ENCODE peak calls at places on chromosomes 5 and 9, in ten cellular contexts. One of them, this sample, is unnamed.
A peak's percentile ranks its signal among the peaks of the same experiment; 100 is the strongest.

GRCh38 chr9:133943781-133944745 is 48.1 kb downstream of the VAV2 start:
- DNase-seq in OCI-LY7: peak; percentile 49
- DNase-seq in cardiac fibroblast: no peak
- DNase-seq in BE2C: peak; percentile 93
- DNase-seq in fibroblast of lung: peak; percentile 80
- DNase-seq in GM12864: no peak
- DNase-seq in right lobe of liver: no peak
- DNase-seq in epithelial cell of esophagus: peak; percentile 41
- DNase-seq in hepatocyte: no peak
- DNase-seq in CD4-positive, alpha-beta T cell: no peak
- DNase-seq in this sample: no peak

GRCh38 chr9:88533951-88534455 is 975 bp upstream of the NXNL2 start:
- DNase-seq in OCI-LY7: no peak
- DNase-seq in cardiac fibroblast: peak; percentile 43
- DNase-seq in BE2C: no peak
- DNase-seq in fibroblast of lung: peak; percentile 67
- DNase-seq in GM12864: no peak
- DNase-seq in right lobe of liver: peak; percentile 47
- DNase-seq in epithelial cell of esophagus: peak; percentile 35
- DNase-seq in hepatocyte: peak; percentile 73
- DNase-seq in CD4-positive, alpha-beta T cell: no peak
- DNase-seq in this sample: no peak

GRCh38 chr9:69139596-69139995 is 34.5 kb upstream of the TJP2 start:
- DNase-seq in OCI-LY7: no peak
- DNase-seq in cardiac fibroblast: no peak
- DNase-seq in BE2C: no peak
- DNase-seq in fibroblast of lung: no peak
- DNase-seq in GM12864: no peak
- DNase-seq in right lobe of liver: no peak
- DNase-seq in epithelial cell of esophagus: no peak
- DNase-seq in hepatocyte: no peak
- DNase-seq in CD4-positive, alpha-beta T cell: no peak
- DNase-seq in this sample: no peak

GRCh38 chr9:110276827-110277226 is 20.5 kb upstream of the TXN start:
- DNase-seq in OCI-LY7: no peak
- DNase-seq in cardiac fibroblast: no peak
- DNase-seq in BE2C: no peak
- DNase-seq in fibroblast of lung: no peak
- DNase-seq in GM12864: no peak
- DNase-seq in right lobe of liver: no peak
- DNase-seq in epithelial cell of esophagus: no peak
- DNase-seq in hepatocyte: no peak
- DNase-seq in CD4-positive, alpha-beta T cell: no peak
- DNase-seq in this sample: no peak

GRCh38 chr9:132990781-132991180 is 12.3 kb downstream of the GFI1B start:
- DNase-seq in OCI-LY7: no peak
- DNase-seq in cardiac fibroblast: no peak
- DNase-seq in BE2C: no peak
- DNase-seq in fibroblast of lung: no peak
- DNase-seq in GM12864: no peak
- DNase-seq in right lobe of liver: no peak
- DNase-seq in epithelial cell of esophagus: no peak
- DNase-seq in hepatocyte: no peak
- DNase-seq in CD4-positive, alpha-beta T cell: no peak
- DNase-seq in this sample: no peak

GRCh38 chr9:95177617-95178016 is 139.9 kb downstream of the FANCC start:
- DNase-seq in OCI-LY7: no peak
- DNase-seq in cardiac fibroblast: no peak
- DNase-seq in BE2C: no peak
- DNase-seq in fibroblast of lung: no peak
- DNase-seq in GM12864: no peak
- DNase-seq in right lobe of liver: no peak
- DNase-seq in epithelial cell of esophagus: no peak
- DNase-seq in hepatocyte: no peak
- DNase-seq in CD4-positive, alpha-beta T cell: no peak
- DNase-seq in this sample: no peak

GRCh38 chr9:123044556-123044955 is 11.1 kb downstream of the GPR21 start:
- DNase-seq in OCI-LY7: no peak
- DNase-seq in cardiac fibroblast: peak; percentile 59
- DNase-seq in BE2C: no peak
- DNase-seq in fibroblast of lung: peak; percentile 81
- DNase-seq in GM12864: no peak
- DNase-seq in right lobe of liver: no peak
- DNase-seq in epithelial cell of esophagus: peak; percentile 70
- DNase-seq in hepatocyte: no peak
- DNase-seq in CD4-positive, alpha-beta T cell: no peak
- DNase-seq in this sample: no peak

GRCh38 chr5:82594097-82594496 is 315.9 kb upstream of the RPS23 start:
- DNase-seq in OCI-LY7: no peak
- DNase-seq in cardiac fibroblast: peak; percentile 47
- DNase-seq in BE2C: no peak
- DNase-seq in fibroblast of lung: peak; percentile 67
- DNase-seq in GM12864: no peak
- DNase-seq in right lobe of liver: no peak
- DNase-seq in epithelial cell of esophagus: peak; percentile 50
- DNase-seq in hepatocyte: peak; percentile 33
- DNase-seq in CD4-positive, alpha-beta T cell: no peak
- DNase-seq in this sample: no peak

GRCh38 chr5:35926389-35927051 is 11.9 kb downstream of the CAPSL start:
- DNase-seq in OCI-LY7: peak; percentile 80
- DNase-seq in cardiac fibroblast: peak; percentile 60
- DNase-seq in BE2C: peak; percentile 53
- DNase-seq in fibroblast of lung: peak; percentile 20
- DNase-seq in GM12864: peak; percentile 18
- DNase-seq in right lobe of liver: peak; percentile 53
- DNase-seq in epithelial cell of esophagus: peak; percentile 54
- DNase-seq in hepatocyte: peak; percentile 80
- DNase-seq in CD4-positive, alpha-beta T cell: peak; percentile 30
- DNase-seq in this sample: peak; percentile 62

GRCh38 chr5:87404359-87404758 is 8.4 kb downstream of the CCNH start:
- DNase-seq in OCI-LY7: no peak
- DNase-seq in cardiac fibroblast: no peak
- DNase-seq in BE2C: no peak
- DNase-seq in fibroblast of lung: no peak
- DNase-seq in GM12864: no peak
- DNase-seq in right lobe of liver: no peak
- DNase-seq in epithelial cell of esophagus: no peak
- DNase-seq in hepatocyte: no peak
- DNase-seq in CD4-positive, alpha-beta T cell: no peak
- DNase-seq in this sample: no peak

GRCh38 chr5:160213537-160213936 is 15.8 kb upstream of the FABP6 start:
- DNase-seq in OCI-LY7: peak; percentile 32
- DNase-seq in cardiac fibroblast: no peak
- DNase-seq in BE2C: peak; percentile 63
- DNase-seq in fibroblast of lung: peak; percentile 22
- DNase-seq in GM12864: no peak
- DNase-seq in right lobe of liver: no peak
- DNase-seq in epithelial cell of esophagus: peak; percentile 43
- DNase-seq in hepatocyte: no peak
- DNase-seq in CD4-positive, alpha-beta T cell: no peak
- DNase-seq in this sample: no peak

GRCh38 chr9:36426945-36427344 is 26.9 kb upstream of the RNF38 start:
- DNase-seq in OCI-LY7: no peak
- DNase-seq in cardiac fibroblast: peak; percentile 16
- DNase-seq in BE2C: no peak
- DNase-seq in fibroblast of lung: no peak
- DNase-seq in GM12864: no peak
- DNase-seq in right lobe of liver: no peak
- DNase-seq in epithelial cell of esophagus: no peak
- DNase-seq in hepatocyte: no peak
- DNase-seq in CD4-positive, alpha-beta T cell: no peak
- DNase-seq in this sample: no peak

GRCh38 chr5:127838661-127839060 is 135.5 kb downstream of the CCDC192 start:
- DNase-seq in OCI-LY7: no peak
- DNase-seq in cardiac fibroblast: peak; percentile 39
- DNase-seq in BE2C: no peak
- DNase-seq in fibroblast of lung: peak; percentile 39
- DNase-seq in GM12864: no peak
- DNase-seq in right lobe of liver: no peak
- DNase-seq in epithelial cell of esophagus: peak; percentile 63
- DNase-seq in hepatocyte: peak; percentile 46
- DNase-seq in CD4-positive, alpha-beta T cell: no peak
- DNase-seq in this sample: no peak

GRCh38 chr9:79026311-79026710 is 545.5 kb upstream of the TLE4 start:
- DNase-seq in OCI-LY7: no peak
- DNase-seq in cardiac fibroblast: no peak
- DNase-seq in BE2C: no peak
- DNase-seq in fibroblast of lung: peak; percentile 34
- DNase-seq in GM12864: peak; percentile 36
- DNase-seq in right lobe of liver: no peak
- DNase-seq in epithelial cell of esophagus: peak; percentile 95
- DNase-seq in hepatocyte: no peak
- DNase-seq in CD4-positive, alpha-beta T cell: no peak
- DNase-seq in this sample: no peak

GRCh38 chr5:101897914-101898313 is 398.2 kb downstream of the SLCO4C1 start:
- DNase-seq in OCI-LY7: peak; percentile 33
- DNase-seq in cardiac fibroblast: no peak
- DNase-seq in BE2C: peak; percentile 75
- DNase-seq in fibroblast of lung: no peak
- DNase-seq in GM12864: no peak
- DNase-seq in right lobe of liver: no peak
- DNase-seq in epithelial cell of esophagus: no peak
- DNase-seq in hepatocyte: no peak
- DNase-seq in CD4-positive, alpha-beta T cell: no peak
- DNase-seq in this sample: no peak

DNA sequence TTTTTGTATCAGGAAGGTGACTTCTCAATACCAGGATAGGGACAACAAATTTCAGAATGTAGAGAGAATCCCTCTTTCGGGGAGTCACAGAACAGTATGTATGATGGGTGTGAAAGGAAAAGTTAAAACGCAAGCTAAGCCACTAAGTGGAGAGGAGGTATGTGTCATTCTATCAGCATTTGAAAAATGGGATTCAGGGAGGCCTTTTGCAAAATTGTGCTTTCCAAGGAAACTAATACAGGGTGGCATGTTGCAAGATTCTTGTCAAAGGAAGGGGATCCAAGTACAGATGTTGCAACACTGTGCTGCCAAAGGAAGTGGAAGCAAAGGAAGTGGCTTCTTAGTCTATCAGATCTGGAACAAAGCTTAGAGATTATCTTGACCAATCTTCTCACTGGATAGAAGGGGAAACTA is 12.6 kb upstream of the TNIP1 start:
- DNase-seq in OCI-LY7: no peak
- DNase-seq in cardiac fibroblast: peak; percentile 94
- DNase-seq in BE2C: no peak
- DNase-seq in fibroblast of lung: peak; percentile 93
- DNase-seq in GM12864: no peak
- DNase-seq in right lobe of liver: no peak
- DNase-seq in epithelial cell of esophagus: peak; percentile 91
- DNase-seq in hepatocyte: peak; percentile 57
- DNase-seq in CD4-positive, alpha-beta T cell: no peak
- DNase-seq in this sample: no peak
- TF ChIP-seq CTCF in OCI-LY7: no peak
- TF ChIP-seq CTCF in cardiac fibroblast: no peak
- TF ChIP-seq CTCF in BE2C: no peak
- TF ChIP-seq CTCF in fibroblast of lung: no peak
- TF ChIP-seq CTCF in GM12864: peak; percentile 11
- TF ChIP-seq CTCF in right lobe of liver: no peak
- TF ChIP-seq CTCF in epithelial cell of esophagus: no peak
- TF ChIP-seq CTCF in hepatocyte: no peak
- TF ChIP-seq CTCF in CD4-positive, alpha-beta T cell: no peak
- TF ChIP-seq CTCF in this sample: no peak

DNA sequence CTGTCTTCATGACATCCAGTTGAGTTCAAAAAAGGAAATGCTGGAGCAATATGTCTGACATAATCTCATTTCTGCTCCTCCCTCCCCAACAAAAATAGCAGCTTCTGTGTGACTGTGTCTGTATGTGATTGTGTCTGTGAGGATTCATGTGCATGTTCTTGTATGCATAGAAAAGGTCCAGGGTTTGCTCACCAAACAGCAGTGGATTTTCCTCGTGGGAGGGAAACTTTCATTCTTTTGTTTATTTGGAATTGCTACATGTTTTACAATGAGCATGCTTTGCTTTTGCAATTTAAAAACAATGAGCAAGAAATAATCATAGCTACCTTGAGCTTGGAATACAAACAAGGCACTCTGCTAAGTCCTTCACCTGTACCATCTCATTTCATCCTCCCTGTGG is 15.0 kb downstream of the ADAM19 start:
- DNase-seq in OCI-LY7: no peak
- DNase-seq in cardiac fibroblast: no peak
- DNase-seq in BE2C: no peak
- DNase-seq in fibroblast of lung: no peak
- DNase-seq in GM12864: no peak
- DNase-seq in right lobe of liver: no peak
- DNase-seq in epithelial cell of esophagus: peak; percentile 38
- DNase-seq in hepatocyte: no peak
- DNase-seq in CD4-positive, alpha-beta T cell: no peak
- DNase-seq in this sample: no peak
- TF ChIP-seq CTCF in OCI-LY7: no peak
- TF ChIP-seq CTCF in cardiac fibroblast: no peak
- TF ChIP-seq CTCF in BE2C: no peak
- TF ChIP-seq CTCF in fibroblast of lung: no peak
- TF ChIP-seq CTCF in GM12864: no peak
- TF ChIP-seq CTCF in right lobe of liver: no peak
- TF ChIP-seq CTCF in epithelial cell of esophagus: no peak
- TF ChIP-seq CTCF in hepatocyte: no peak
- TF ChIP-seq CTCF in CD4-positive, alpha-beta T cell: no peak
- TF ChIP-seq CTCF in this sample: no peak

GRCh38 chr5:16884595-16884994 is 51.5 kb downstream of the MYO10 start:
- DNase-seq in OCI-LY7: no peak
- DNase-seq in cardiac fibroblast: no peak
- DNase-seq in BE2C: no peak
- DNase-seq in fibroblast of lung: no peak
- DNase-seq in GM12864: no peak
- DNase-seq in right lobe of liver: no peak
- DNase-seq in epithelial cell of esophagus: peak; percentile 76
- DNase-seq in hepatocyte: no peak
- DNase-seq in CD4-positive, alpha-beta T cell: no peak
- DNase-seq in this sample: no peak
- TF ChIP-seq CTCF in OCI-LY7: no peak
- TF ChIP-seq CTCF in cardiac fibroblast: no peak
- TF ChIP-seq CTCF in BE2C: no peak
- TF ChIP-seq CTCF in fibroblast of lung: no peak
- TF ChIP-seq CTCF in GM12864: no peak
- TF ChIP-seq CTCF in right lobe of liver: no peak
- TF ChIP-seq CTCF in epithelial cell of esophagus: no peak
- TF ChIP-seq CTCF in hepatocyte: no peak
- TF ChIP-seq CTCF in CD4-positive, alpha-beta T cell: no peak
- TF ChIP-seq CTCF in this sample: no peak

DNA sequence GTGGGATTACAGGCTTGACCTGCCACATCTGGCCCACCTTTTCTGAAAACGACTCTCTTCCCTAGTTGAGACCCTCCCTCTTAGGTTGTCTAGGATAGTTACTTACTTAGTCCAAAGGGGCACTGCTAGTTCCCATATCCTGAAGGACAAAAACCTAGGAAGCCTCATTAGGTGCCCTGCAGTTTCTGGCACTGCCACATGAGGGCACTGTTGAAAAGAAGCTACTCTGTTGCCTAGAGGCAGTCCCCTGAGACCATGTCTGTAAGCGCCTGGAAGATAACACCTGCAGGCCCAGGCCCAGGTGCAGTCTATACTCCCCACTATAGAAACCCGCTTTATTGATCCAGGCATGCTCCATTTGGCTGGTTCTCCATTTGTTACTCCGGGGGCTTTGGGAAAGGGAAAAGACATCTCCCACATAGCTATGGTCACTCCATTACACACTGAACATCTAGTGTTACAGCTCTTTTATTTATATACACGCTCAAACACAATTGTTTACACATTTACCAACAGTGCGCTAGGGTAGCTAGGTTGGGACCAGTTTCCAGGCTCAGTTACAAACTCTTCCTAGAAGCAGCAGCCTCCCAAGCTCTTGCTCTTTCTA is 73.4 kb upstream of the PPARGC1B start:
- DNase-seq in OCI-LY7: peak; percentile 88
- DNase-seq in cardiac fibroblast: no peak
- DNase-seq in BE2C: peak; percentile 65
- DNase-seq in fibroblast of lung: no peak
- DNase-seq in GM12864: no peak
- DNase-seq in right lobe of liver: peak; percentile 55
- DNase-seq in epithelial cell of esophagus: peak; percentile 59
- DNase-seq in hepatocyte: peak; percentile 44
- DNase-seq in CD4-positive, alpha-beta T cell: no peak
- DNase-seq in this sample: peak; percentile 52
- TF ChIP-seq CTCF in OCI-LY7: peak; percentile 98
- TF ChIP-seq CTCF in cardiac fibroblast: peak; percentile 74
- TF ChIP-seq CTCF in BE2C: peak; percentile 95
- TF ChIP-seq CTCF in fibroblast of lung: peak; percentile 37
- TF ChIP-seq CTCF in GM12864: peak; percentile 86
- TF ChIP-seq CTCF in right lobe of liver: peak; percentile 77
- TF ChIP-seq CTCF in epithelial cell of esophagus: peak; percentile 94
- TF ChIP-seq CTCF in hepatocyte: peak; percentile 57
- TF ChIP-seq CTCF in CD4-positive, alpha-beta T cell: peak; percentile 22
- TF ChIP-seq CTCF in this sample: peak; percentile 74